ENCODE peak calls at places on chromosomes 4 and X, in eight cellular contexts. R is neuronal stem cell; D is HEK293T; A is activated naive CD8-positive, alpha-beta T cell treated with anti-CD3 and anti-CD28 coated beads, Interleukin-2, amount 50 U/mL, for 24 hours; C is activated T-cell treated with anti-CD3 and anti-CD28 coated beads for 48 hours; T is HCT116; Z is NT2/D1; J is AG08396. X is an unnamed sample.

GRCh38 chr4:87058272-87059073 is 123.7 kb downstream of the AFF1 start:
- DNase-seq in J (no peak), A (peak), R (no peak), Z (peak), D (peak), T (peak), C (peak), X (peak)

GRCh38 chrX:21369613-21370012 is 4.6 kb upstream of the CNKSR2 start:
- DNase-seq in C (no peak), T (no peak), A (no peak), R (no peak), J (no peak), D (no peak), Z (no peak), X (no peak)

GRCh38 chr4:24778427-24779225 is 16.7 kb upstream of the SOD3 start:
- DNase-seq in C (no peak), T (no peak), A (no peak), D (no peak), R (no peak), Z (no peak), J (peak), X (peak)

GRCh38 chr4:124754671-124755070 is 42.1 kb upstream of the ANKRD50 start:
- DNase-seq in A (no peak), R (no peak), J (no peak), D (no peak), T (no peak), C (no peak), Z (no peak), X (peak)

GRCh38 chr4:75514949-75515612 is 808 bp downstream of the THAP6 start:
- DNase-seq in D (no peak), C (no peak), J (no peak), T (no peak), A (peak), Z (no peak), R (no peak), X (no peak)

GRCh38 chr4:151744614-151745013 is 16.2 kb downstream of the GATB start:
- DNase-seq in R (no peak), A (no peak), D (peak), J (peak), C (no peak), T (peak), Z (no peak), X (peak)

GRCh38 chrX:9532349-9532748 is 67.5 kb downstream of the TBL1X start:
- DNase-seq in C (no peak), T (no peak), D (no peak), A (no peak), J (no peak), Z (no peak), R (no peak), X (no peak)

GRCh38 chr4:177595413-177595812 is 153.2 kb upstream of the AGA start:
- DNase-seq in D (no peak), T (no peak), A (no peak), Z (no peak), C (no peak), R (no peak), J (no peak), X (no peak)

GRCh38 chr4:164252286-164252685 is 501.6 kb upstream of the SMIM31 start:
- DNase-seq in J (no peak), C (no peak), D (peak), Z (peak), T (no peak), A (no peak), R (peak), X (no peak)

GRCh38 chr4:113708250-113708649 is 53.3 kb downstream of the CAMK2D start:
- DNase-seq in C (no peak), R (no peak), Z (no peak), J (no peak), T (no peak), A (no peak), D (no peak), X (no peak)

GRCh38 chrX:68409154-68409553 is 24.1 kb downstream of the OPHN1 start:
- DNase-seq in A (no peak), Z (no peak), D (no peak), C (no peak), R (no peak), J (no peak), T (no peak), X (no peak)

GRCh38 chr4:42397635-42398447 is 553 bp downstream of the SHISA3 start:
- DNase-seq in Z (no peak), T (no peak), A (peak), J (no peak), C (no peak), D (peak), R (peak), X (no peak)

GRCh38 chr4:535181-535923 is 36.3 kb downstream of the PIGG start:
- DNase-seq in Z (no peak), A (no peak), R (no peak), C (no peak), T (no peak), D (no peak), J (no peak), X (no peak)

GRCh38 chr4:76752911-76753494 is 144.9 kb downstream of the SOWAHB start:
- DNase-seq in D (no peak), T (peak), J (peak), Z (no peak), R (no peak), A (no peak), C (no peak), X (no peak)

GRCh38 chr4:69522554-69522953 is 26.8 kb upstream of the UGT2B4 start:
- DNase-seq in J (no peak), C (no peak), A (no peak), Z (no peak), T (no peak), D (no peak), R (no peak), X (no peak)

GRCh38 chrX:124226129-124226528 is 106.3 kb upstream of the TEX13D start:
- DNase-seq in R (no peak), D (no peak), J (no peak), A (no peak), T (no peak), C (no peak), Z (no peak), X (no peak)

GRCh38 chr4:90078440-90078839 is 48.8 kb upstream of the CCSER1 start:
- DNase-seq in D (no peak), J (no peak), R (no peak), Z (no peak), T (no peak), A (no peak), C (no peak), X (no peak)

GRCh38 chrX:23783569-23784486 is 855 bp downstream of the SAT1 start:
- DNase-seq in D (no peak), Z (no peak), R (no peak), J (no peak), C (no peak), T (no peak), A (no peak), X (no peak)

GRCh38 chrX:122238801-122239200 is 945.3 kb upstream of the GRIA3 start:
- DNase-seq in R (no peak), T (no peak), Z (no peak), D (no peak), C (no peak), J (no peak), A (no peak), X (no peak)

GRCh38 chrX:8815460-8816065 is 14.4 kb upstream of the FAM9A start:
- DNase-seq in C (no peak), Z (peak), J (peak), R (peak), T (peak), A (no peak), D (peak), X (no peak)

GRCh38 chr4:129082302-129082701 is 11.0 kb downstream of the SCLT1 start:
- DNase-seq in A (no peak), J (no peak), T (no peak), Z (no peak), R (no peak), D (no peak), C (no peak), X (no peak)

GRCh38 chr4:94304365-94304971 is 38.2 kb downstream of the HPGDS start:
- DNase-seq in T (peak), R (peak), Z (peak), J (peak), C (no peak), D (peak), A (no peak), X (peak)

GRCh38 chr4:10688022-10688421 is 3.5 kb upstream of the CLNK start:
- DNase-seq in A (no peak), Z (no peak), R (no peak), T (no peak), J (no peak), D (no peak), C (no peak), X (no peak)

GRCh38 chr4:182306792-182307507 is 63.7 kb downstream of the TENM3 start:
- DNase-seq in C (no peak), Z (no peak), D (no peak), T (no peak), J (no peak), A (no peak), R (no peak), X (peak)

GRCh38 chr4:53119685-53120084 is 246.2 kb downstream of the SCFD2 start:
- DNase-seq in A (no peak), Z (peak), J (peak), T (no peak), C (no peak), D (peak), R (peak), X (peak)

GRCh38 chrX:13293700-13294099 is 26.2 kb downstream of the ATXN3L start:
- DNase-seq in T (no peak), C (no peak), J (no peak), Z (no peak), R (no peak), D (peak), A (no peak), X (peak)

GRCh38 chr4:3485011-3485881 is 22.1 kb downstream of the DOK7 start:
- DNase-seq in C (no peak), A (no peak), T (no peak), J (no peak), R (no peak), D (no peak), Z (no peak), X (no peak)

GRCh38 chr4:25703731-25704388 is 48.2 kb downstream of the SLC34A2 start:
- DNase-seq in D (no peak), C (no peak), T (no peak), A (no peak), J (no peak), R (no peak), Z (no peak), X (no peak)

GRCh38 chr4:123986268-123986798 is 589.7 kb downstream of the SPRY1 start:
- DNase-seq in T (no peak), J (peak), Z (no peak), C (no peak), A (no peak), D (no peak), R (no peak), X (peak)

GRCh38 chr4:66927937-66928336 is 617.4 kb downstream of the CENPC start:
- DNase-seq in J (no peak), C (no peak), Z (no peak), D (no peak), R (peak), T (no peak), A (no peak), X (no peak)

GRCh38 chr4:3407171-3407771 is 34.5 kb upstream of the HGFAC start:
- DNase-seq in R (no peak), D (no peak), T (no peak), A (no peak), J (no peak), Z (no peak), C (no peak), X (no peak)

GRCh38 chr4:89640620-89641366 is 196.2 kb downstream of the SNCA start:
- DNase-seq in D (peak), A (no peak), J (peak), Z (peak), R (peak), T (peak), C (no peak), X (peak)

GRCh38 chr4:109294006-109294405 is 8.5 kb downstream of the COL25A1 start:
- DNase-seq in J (no peak), R (peak), A (peak), D (peak), Z (no peak), T (peak), C (no peak), X (peak)

GRCh38 chrX:56783450-56783831 is 54.4 kb downstream of the NBDY start:
- DNase-seq in R (no peak), D (no peak), C (no peak), A (no peak), T (no peak), Z (no peak), J (peak), X (peak)

X was measured in trophoblast cell.